ENCODE peak calls at places on chromosome 18, in ten cellular contexts. J, Q, I, Y, N, O, A, E, P and D are unnamed samples.

GRCh38 chr18:22563098-22563707 is 145.5 kb upstream of the CTAGE1 start:
- DNase-seq in J (peak), O (peak), E (no peak), Q (peak), I (peak), A (no peak), Y (no peak), N (no peak), P (peak), D (peak)

GRCh38 chr18:24928479-24928878 is 423.5 kb downstream of the ZNF521 start:
- DNase-seq in P (peak), Y (no peak), J (no peak), N (no peak), O (no peak), E (no peak), A (no peak), I (no peak), Q (no peak), D (no peak)

GRCh38 chr18:69490813-69491212 is 90.1 kb downstream of the DOK6 start:
- DNase-seq in O (peak), A (no peak), N (no peak), J (peak), P (no peak), Q (peak), E (no peak), I (no peak), Y (no peak), D (no peak)

GRCh38 chr18:12890500-12890899 is 6.5 kb upstream of the PTPN2 start:
- DNase-seq in E (no peak), Q (no peak), I (no peak), O (no peak), A (no peak), N (no peak), Y (no peak), J (no peak), P (peak), D (no peak)

GRCh38 chr18:12352188-12352587 is 24.8 kb downstream of the AFG3L2 start:
- DNase-seq in P (no peak), A (no peak), Y (no peak), O (no peak), Q (no peak), E (no peak), N (no peak), J (no peak), I (no peak), D (no peak)

GRCh38 chr18:36322408-36322728 is 24.9 kb downstream of the FHOD3 start:
- DNase-seq in Q (no peak), E (no peak), O (no peak), J (no peak), Y (no peak), I (no peak), A (no peak), P (no peak), N (no peak), D (no peak)

GRCh38 chr18:56715121-56715520 is 64.0 kb downstream of the WDR7 start:
- DNase-seq in A (no peak), N (no peak), E (no peak), P (no peak), O (peak), Q (no peak), J (no peak), I (no peak), Y (no peak), D (no peak)

GRCh38 chr18:13112982-13113381 is 105.6 kb upstream of the LDLRAD4 start:
- DNase-seq in A (peak), N (peak), I (peak), Q (peak), E (no peak), Y (no peak), J (peak), O (peak), P (no peak), D (no peak)

GRCh38 chr18:45441110-45441842 is 174.0 kb upstream of the SLC14A2 start:
- DNase-seq in E (no peak), J (peak), Q (peak), Y (no peak), N (no peak), A (no peak), O (peak), P (no peak), I (no peak), D (no peak)

GRCh38 chr18:59468821-59469220 is 109.8 kb upstream of the LMAN1 start:
- DNase-seq in P (no peak), Q (no peak), Y (no peak), E (no peak), N (no peak), O (no peak), J (no peak), I (no peak), A (no peak), D (no peak)

GRCh38 chr18:30957086-30957485 is 85.5 kb downstream of the DSC3 start:
- DNase-seq in P (no peak), Y (no peak), O (no peak), N (no peak), E (no peak), I (no peak), Q (peak), A (no peak), J (no peak), D (no peak)

GRCh38 chr18:13211537-13211936 is 7.0 kb upstream of the LDLRAD4 start:
- DNase-seq in N (no peak), O (no peak), J (no peak), Q (no peak), P (no peak), I (no peak), E (no peak), A (no peak), Y (peak), D (no peak)

GRCh38 chr18:43571078-43571689 is 293.9 kb upstream of the SYT4 start:
- DNase-seq in Q (peak), N (no peak), O (peak), Y (no peak), E (no peak), I (peak), P (peak), J (peak), A (no peak), D (no peak)

GRCh38 chr18:65786400-65786948 is 35.7 kb downstream of the CDH7 start:
- DNase-seq in E (no peak), I (no peak), P (no peak), J (no peak), N (no peak), Q (no peak), Y (no peak), A (no peak), O (no peak), D (no peak)

GRCh38 chr18:65791753-65792152 is 40.9 kb downstream of the CDH7 start:
- DNase-seq in A (no peak), I (no peak), J (no peak), N (no peak), O (no peak), Y (no peak), E (no peak), Q (no peak), P (no peak), D (no peak)

GRCh38 chr18:65788373-65788772 is 37.6 kb downstream of the CDH7 start:
- DNase-seq in I (no peak), Y (no peak), Q (no peak), A (no peak), N (no peak), J (no peak), P (no peak), E (no peak), O (no peak), D (no peak)
- TF ChIP-seq CTCF in I (no peak), Y (no peak), Q (no peak), A (no peak), N (no peak), J (no peak), P (no peak), E (no peak), O (no peak), D (no peak)

GRCh38 chr18:676069-676468 is 18.6 kb downstream of the TYMS start:
- DNase-seq in O (no peak), N (no peak), I (no peak), E (no peak), Q (no peak), A (no peak), J (no peak), Y (no peak), P (no peak), D (no peak)
- TF ChIP-seq CTCF in O (no peak), N (no peak), I (no peak), E (no peak), Q (no peak), A (no peak), J (no peak), Y (no peak), P (no peak), D (no peak)

GRCh38 chr18:65725421-65726050 is 25.3 kb upstream of the CDH7 start:
- DNase-seq in Q (no peak), A (no peak), Y (no peak), J (no peak), P (peak), E (no peak), I (peak), N (no peak), O (no peak), D (no peak)
- TF ChIP-seq CTCF in Q (peak), A (no peak), Y (no peak), J (no peak), P (no peak), E (no peak), I (peak), N (no peak), O (no peak), D (peak)

GRCh38 chr18:1511619-1512311 is 607.1 kb downstream of the ADCYAP1 start:
- DNase-seq in Y (no peak), N (no peak), A (no peak), J (no peak), Q (no peak), I (no peak), O (no peak), E (no peak), P (no peak), D (no peak)
- TF ChIP-seq CTCF in Y (no peak), N (no peak), A (no peak), J (no peak), Q (no peak), I (no peak), O (no peak), E (no peak), P (no peak), D (no peak)